ENCODE peak calls at places on chromosomes 12 and 14, in four cellular contexts. One of them, this sample, is unnamed.
A peak's percentile ranks its signal among the peaks of the same experiment; 100 is the strongest.

GRCh38 chr12:56803750-56804149 is 40.6 kb downstream of the HSD17B6 start:
- DNase-seq in K562: no peak
- DNase-seq in HepG2: no peak
- DNase-seq in GM12878: no peak
- DNase-seq in this sample: no peak

GRCh38 chr14:43651896-43652295 is 855.2 kb downstream of the FSCB start:
- DNase-seq in GM12878: no peak
- DNase-seq in K562: no peak
- DNase-seq in HepG2: no peak
- DNase-seq in this sample: no peak

GRCh38 chr14:69657961-69658360 is 46.6 kb downstream of the SUSD6 start:
- DNase-seq in GM12878: no peak
- DNase-seq in HepG2: peak; percentile 63
- DNase-seq in K562: no peak
- DNase-seq in this sample: no peak

GRCh38 chr12:48183876-48184548 is 568 bp downstream of the CCDC184 start:
- DNase-seq in K562: no peak
- DNase-seq in GM12878: no peak
- DNase-seq in HepG2: no peak
- DNase-seq in this sample: no peak

GRCh38 chr12:121009744-121010143 is 6.5 kb downstream of the C12orf43 start:
- DNase-seq in HepG2: peak; percentile 49
- DNase-seq in GM12878: no peak
- DNase-seq in K562: no peak
- DNase-seq in this sample: peak; percentile 70

GRCh38 chr14:63650336-63650952 is 8.8 kb upstream of the WDR89 start:
- DNase-seq in GM12878: peak; percentile 54
- DNase-seq in HepG2: no peak
- DNase-seq in K562: no peak
- DNase-seq in this sample: no peak

GRCh38 chr12:109020750-109021380 is at the start of gene SVOP:
- DNase-seq in K562: peak; percentile 80
- DNase-seq in GM12878: no peak
- DNase-seq in HepG2: peak; percentile 63
- DNase-seq in this sample: peak; percentile 70

GRCh38 chr14:71449316-71450055 is 482.7 kb upstream of the RGS6 start:
- DNase-seq in GM12878: no peak
- DNase-seq in HepG2: no peak
- DNase-seq in K562: no peak
- DNase-seq in this sample: no peak

GRCh38 chr12:49825971-49826421 is 2.2 kb downstream of the NCKAP5L start:
- DNase-seq in K562: no peak
- DNase-seq in HepG2: no peak
- DNase-seq in GM12878: no peak
- DNase-seq in this sample: no peak

GRCh38 chr12:172732-173161 is 41.2 kb downstream of the SLC6A12 start:
- DNase-seq in K562: no peak
- DNase-seq in GM12878: no peak
- DNase-seq in HepG2: no peak
- DNase-seq in this sample: no peak

GRCh38 chr14:100524933-100525243 is 62.3 kb downstream of the BEGAIN start:
- DNase-seq in GM12878: no peak
- DNase-seq in HepG2: no peak
- DNase-seq in K562: peak; percentile 66
- DNase-seq in this sample: peak; percentile 41
- TF ChIP-seq ESRRA in GM12878: no peak
- TF ChIP-seq ESRRA in HepG2: no peak
- TF ChIP-seq ESRRA in K562: peak; percentile 16
- TF ChIP-seq ESRRA in this sample: no peak

GRCh38 chr14:104604461-104605449 is at the start of gene TMEM179:
- DNase-seq in K562: peak; percentile 55
- DNase-seq in GM12878: no peak
- DNase-seq in HepG2: peak; percentile 7
- DNase-seq in this sample: no peak
- TF ChIP-seq HDAC2 in K562: no peak
- TF ChIP-seq HDAC2 in GM12878: no peak
- TF ChIP-seq HDAC2 in HepG2: peak; percentile 44
- TF ChIP-seq HDAC2 in this sample: no peak

GRCh38 chr12:80509781-80510556 is 65.9 kb downstream of the PTPRQ start:
- DNase-seq in GM12878: no peak
- DNase-seq in K562: no peak
- DNase-seq in HepG2: no peak
- DNase-seq in this sample: no peak
- TF ChIP-seq ESRRA in GM12878: no peak
- TF ChIP-seq ESRRA in K562: no peak
- TF ChIP-seq ESRRA in HepG2: no peak
- TF ChIP-seq ESRRA in this sample: no peak

GRCh38 chr14:91805659-91806058 is 61.7 kb downstream of the TC2N start:
- DNase-seq in K562: no peak
- DNase-seq in GM12878: no peak
- DNase-seq in HepG2: no peak
- DNase-seq in this sample: no peak

GRCh38 chr14:91801358-91801757 is 66.0 kb downstream of the TC2N start:
- DNase-seq in K562: no peak
- DNase-seq in HepG2: no peak
- DNase-seq in GM12878: no peak
- DNase-seq in this sample: no peak

GRCh38 chr14:91810699-91811098 is 56.6 kb downstream of the TC2N start:
- DNase-seq in GM12878: no peak
- DNase-seq in HepG2: no peak
- DNase-seq in K562: no peak
- DNase-seq in this sample: no peak

GRCh38 chr14:91806716-91807115 is 60.6 kb downstream of the TC2N start:
- DNase-seq in GM12878: no peak
- DNase-seq in HepG2: no peak
- DNase-seq in K562: no peak
- DNase-seq in this sample: no peak
- TF ChIP-seq HDAC2 in GM12878: no peak
- TF ChIP-seq HDAC2 in HepG2: no peak
- TF ChIP-seq HDAC2 in K562: no peak
- TF ChIP-seq HDAC2 in this sample: no peak

This sample was measured in A549.